ENCODE peak calls at places on chromosome 6, in seven cellular contexts. P, O, C, Z, S, E and T are unnamed samples.

GRCh38 chr6:156652231-156652750 is 124.9 kb upstream of the ARID1B start:
- DNase-seq in S (no peak), Z (no peak), E (no peak), P (no peak), C (no peak), O (no peak), T (no peak)

GRCh38 chr6:55069132-55069781 is 105.1 kb upstream of the HCRTR2 start:
- DNase-seq in E (no peak), C (peak), Z (peak), P (peak), O (peak), S (no peak), T (peak)

GRCh38 chr6:138555294-138555988 is 56.1 kb upstream of the NHSL1 start:
- DNase-seq in Z (peak), E (no peak), C (no peak), O (no peak), P (no peak), S (no peak), T (peak)

GRCh38 chr6:84422380-84422968 is 195.0 kb upstream of the CEP162 start:
- DNase-seq in O (peak), S (peak), Z (peak), P (no peak), C (peak), E (no peak), T (peak)

GRCh38 chr6:152552616-152553209 is 84.4 kb downstream of the SYNE1 start:
- DNase-seq in Z (peak), O (peak), S (peak), C (peak), E (no peak), P (peak), T (peak)

GRCh38 chr6:108477034-108477433 is 83.7 kb upstream of the FOXO3 start:
- DNase-seq in O (no peak), E (no peak), P (no peak), S (no peak), C (no peak), Z (no peak), T (no peak)

GRCh38 chr6:15457903-15458530 is 204.8 kb downstream of the DTNBP1 start:
- DNase-seq in Z (no peak), P (no peak), O (no peak), S (no peak), E (no peak), C (no peak), T (no peak)

GRCh38 chr6:26327450-26328264 is 37.3 kb upstream of the BTN3A2 start:
- DNase-seq in E (peak), C (peak), Z (peak), S (no peak), O (no peak), P (no peak), T (peak)

GRCh38 chr6:56416247-56416646 is 168.9 kb upstream of the COL21A1 start:
- DNase-seq in S (no peak), O (no peak), E (no peak), P (no peak), C (no peak), Z (no peak), T (no peak)

GRCh38 chr6:21005816-21006553 is 471.7 kb downstream of the CDKAL1 start:
- DNase-seq in P (peak), C (no peak), E (no peak), Z (peak), O (no peak), S (no peak), T (peak)

GRCh38 chr6:108765495-108765894 is 82.7 kb upstream of the ARMC2 start:
- DNase-seq in E (no peak), S (no peak), P (no peak), Z (no peak), O (no peak), C (no peak), T (no peak)

GRCh38 chr6:99458319-99458718 is 33.2 kb upstream of the PNISR start:
- DNase-seq in E (no peak), Z (peak), S (no peak), P (peak), C (peak), O (peak), T (peak)

GRCh38 chr6:12709116-12709515 is 7.5 kb upstream of the PHACTR1 start:
- DNase-seq in C (no peak), P (peak), S (no peak), E (no peak), Z (no peak), O (no peak), T (no peak)

GRCh38 chr6:131103869-131104268 is 31.4 kb upstream of the AKAP7 start:
- DNase-seq in S (no peak), C (no peak), O (no peak), E (no peak), Z (no peak), P (no peak), T (no peak)

GRCh38 chr6:165647041-165647440 is 16.0 kb downstream of the PDE10A start:
- DNase-seq in S (no peak), P (no peak), Z (no peak), O (no peak), C (no peak), E (no peak), T (peak)